ENCODE peak calls at places on chromosomes 1 and 21, in five cellular contexts. I is heart right ventricle, Y is PC-9, R is RWPE2, N is stomach. V is an unnamed sample.

GRCh38 chr1:184027751-184028682 is 9.5 kb downstream of the COLGALT2 start:
- DNase-seq in I (no peak), Y (no peak), R (no peak), N (no peak), V (no peak)

GRCh38 chr1:209749660-209750059 is 6.2 kb upstream of the TRAF3IP3 start:
- DNase-seq in I (no peak), Y (no peak), R (no peak), N (no peak), V (no peak)

GRCh38 chr1:33259879-33260278 is 3.6 kb downstream of the ZNF362 start:
- DNase-seq in I (no peak), Y (no peak), R (no peak), N (no peak), V (no peak)

GRCh38 chr1:104018922-104019674 is 269.4 kb downstream of the AMY1C start:
- DNase-seq in I (no peak), Y (no peak), R (no peak), N (no peak), V (no peak)

GRCh38 chr1:199174336-199174735 is 535.5 kb downstream of the PTPRC start:
- DNase-seq in I (no peak), Y (no peak), R (no peak), N (no peak), V (no peak)

GRCh38 chr1:184929711-184930202 is 44.6 kb downstream of the NIBAN1 start:
- DNase-seq in I (no peak), Y (peak; percentile 95), R (no peak), N (peak; percentile 37), V (peak; percentile 41)

GRCh38 chr1:223713546-223714420 is 1.4 kb downstream of the CAPN2 start:
- DNase-seq in I (no peak), Y (peak; percentile 59), R (no peak), N (no peak), V (no peak)

GRCh38 chr1:31657972-31658510 is 13.4 kb upstream of the PEF1 start:
- DNase-seq in I (no peak), Y (no peak), R (no peak), N (no peak), V (no peak)

GRCh38 chr1:117812868-117813511 is 116.4 kb downstream of the GDAP2 start:
- DNase-seq in I (no peak), Y (no peak), R (no peak), N (no peak), V (no peak)

GRCh38 chr1:113542221-113542701 is 151.9 kb downstream of the MAGI3 start:
- DNase-seq in I (no peak), Y (no peak), R (peak; percentile 63), N (no peak), V (no peak)

GRCh38 chr1:54337928-54338327 is 68.3 kb downstream of the SSBP3 start:
- DNase-seq in I (no peak), Y (no peak), R (no peak), N (no peak), V (no peak)

DNA sequence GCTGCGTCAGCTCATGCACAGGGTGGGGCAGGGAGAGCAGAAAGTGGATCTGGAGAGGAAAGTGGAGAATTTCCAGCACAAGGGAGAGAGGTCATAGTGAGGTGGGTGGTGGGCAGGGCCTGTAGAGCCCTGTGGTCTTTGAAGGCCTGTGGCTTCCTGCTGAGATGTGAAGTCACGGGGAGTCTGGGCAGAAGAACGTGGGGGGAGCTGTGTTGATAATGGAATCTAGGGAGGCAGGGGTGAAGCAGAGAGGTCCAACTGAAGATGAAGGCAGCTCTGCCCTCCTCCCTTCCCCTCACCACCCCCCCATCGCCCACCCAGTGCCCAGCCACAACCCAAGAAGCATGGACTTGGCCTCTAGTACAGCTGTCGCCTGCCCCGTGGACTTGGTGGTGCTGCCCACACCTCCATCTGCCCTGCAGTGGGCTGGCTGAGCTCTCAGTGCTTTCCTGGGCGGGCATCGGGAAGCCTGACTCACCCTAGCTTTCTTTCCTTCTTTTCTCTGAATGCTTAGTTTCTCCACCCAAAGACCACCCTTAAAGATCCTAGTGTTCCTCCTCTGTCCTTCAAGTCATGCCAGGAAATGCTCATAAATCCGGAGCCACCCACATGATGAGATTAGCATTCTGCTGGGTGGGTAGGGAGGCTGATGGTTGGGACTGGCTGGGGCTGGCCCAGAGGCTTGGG is 186.1 kb downstream of the TRABD2B start:
- DNase-seq in I (no peak), Y (no peak), R (no peak), N (no peak), V (no peak)
- H3K4me1 ChIP-seq in I (peaks cover 20% of the 10 kb centered on the region), Y (peaks cover 23% of the 10 kb centered on the region), R (no peaks in the 10 kb centered on the region), N (peaks cover 11% of the 10 kb centered on the region), V (no peaks in the 10 kb centered on the region)

GRCh38 chr1:220529530-220529920 is 1.6 kb downstream of the MARK1 start:
- DNase-seq in I (no peak), Y (no peak), R (no peak), N (no peak), V (no peak)

GRCh38 chr1:220528049-220528678 is at the start of gene MARK1:
- DNase-seq in I (peak; percentile 83), Y (peak; percentile 38), R (peak; percentile 34), N (peak; percentile 38), V (no peak)

GRCh38 chr1:220528679-220529529 is 968 bp downstream of the MARK1 start:
- DNase-seq in I (peak; percentile 46), Y (no peak), R (no peak), N (no peak), V (peak; percentile 25)

GRCh38 chr1:220527279-220528048 is 472 bp upstream of the MARK1 start:
- DNase-seq in I (peak; percentile 45), Y (no peak), R (no peak), N (no peak), V (no peak)

DNA sequence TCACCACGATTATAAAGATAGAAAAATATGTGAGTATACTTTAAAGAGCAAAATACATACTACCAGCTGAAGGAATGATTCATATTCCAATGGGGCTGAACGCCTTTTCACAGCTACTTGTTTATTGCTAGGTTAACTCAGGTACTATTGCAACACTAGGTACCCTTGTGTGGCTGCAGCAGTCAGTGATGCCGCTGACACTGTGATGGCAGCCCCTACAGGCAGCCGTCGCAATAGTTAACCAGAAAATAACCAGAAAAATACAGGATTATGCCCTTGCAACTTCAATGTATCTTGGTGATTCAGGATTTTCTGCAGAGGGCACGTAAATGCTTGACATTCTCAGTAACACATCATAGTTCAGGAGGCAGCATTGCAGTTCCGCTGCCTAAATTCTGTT is 1.6 kb upstream of the MARK1 start:
- DNase-seq in I (no peak), Y (no peak), R (no peak), N (no peak), V (no peak)
- TF ChIP-seq CTCF in I (no peak), Y (no peak), R (no peak), N (no peak), V (no peak)

DNA sequence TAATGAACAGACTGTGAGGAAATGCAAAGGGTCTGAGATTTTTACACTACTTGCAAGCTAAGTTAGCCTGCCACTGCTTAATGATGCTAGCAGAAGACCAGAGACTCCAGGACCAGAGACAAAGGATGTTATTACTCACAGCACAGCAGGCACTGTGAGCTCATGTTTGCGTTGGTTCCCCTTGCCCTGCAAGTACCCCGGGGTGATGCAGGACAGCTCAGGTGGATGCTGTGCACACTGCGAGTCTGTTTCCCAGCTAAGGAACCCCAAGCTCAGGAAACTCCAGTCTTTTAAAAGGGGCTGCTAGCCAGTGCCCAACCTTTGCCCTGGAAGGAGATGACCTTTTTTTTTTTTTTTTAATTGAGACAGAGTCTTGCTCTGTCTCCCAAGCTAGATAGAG is 1.2 kb downstream of the FHAD1 start:
- DNase-seq in I (no peak), Y (no peak), R (peak; percentile 10), N (no peak), V (no peak)
- H3K4me3 ChIP-seq in I (no peak overlapping the region), Y (no peak overlapping the region), R (no peak overlapping the region), N (no peak overlapping the region), V (no peak overlapping the region)

GRCh38 chr1:203480084-203480483 is 4.5 kb downstream of the PRELP start:
- DNase-seq in I (no peak), Y (no peak), R (no peak), N (no peak), V (no peak)

GRCh38 chr1:203479646-203480045 is 4.0 kb downstream of the PRELP start:
- DNase-seq in I (no peak), Y (no peak), R (no peak), N (no peak), V (no peak)

GRCh38 chr1:203477748-203478147 is 2.1 kb downstream of the PRELP start:
- DNase-seq in I (no peak), Y (no peak), R (no peak), N (no peak), V (no peak)

GRCh38 chr1:203478986-203479385 is 3.4 kb downstream of the PRELP start:
- DNase-seq in I (no peak), Y (no peak), R (no peak), N (no peak), V (no peak)

GRCh38 chr1:203478231-203478630 is 2.6 kb downstream of the PRELP start:
- DNase-seq in I (no peak), Y (no peak), R (no peak), N (no peak), V (no peak)
- H3K4me1 ChIP-seq in I (peaks cover 46% of the 10 kb centered on the region), Y (peaks cover 28% of the 10 kb centered on the region), R (peaks cover 17% of the 10 kb centered on the region), N (peaks cover 64% of the 10 kb centered on the region), V (peaks cover 25% of the 10 kb centered on the region)

GRCh38 chr1:228036701-228037231 is 30.0 kb downstream of the WNT3A start:
- DNase-seq in I (no peak), Y (no peak), R (no peak), N (no peak), V (no peak)

GRCh38 chr1:228034954-228035837 is 28.4 kb downstream of the WNT3A start:
- DNase-seq in I (no peak), Y (no peak), R (no peak), N (no peak), V (no peak)

GRCh38 chr1:228037401-228038386 is 30.9 kb downstream of the WNT3A start:
- DNase-seq in I (no peak), Y (no peak), R (no peak), N (peak; percentile 60), V (no peak)

GRCh38 chr1:228033376-228033775 is 26.6 kb downstream of the WNT3A start:
- DNase-seq in I (no peak), Y (no peak), R (no peak), N (no peak), V (no peak)

GRCh38 chr1:228035844-228036243 is 29.0 kb downstream of the WNT3A start:
- DNase-seq in I (no peak), Y (no peak), R (no peak), N (no peak), V (peak; percentile 7)
- TF ChIP-seq CTCF in I (no peak), Y (no peak), R (no peak), N (no peak), V (no peak)

DNA sequence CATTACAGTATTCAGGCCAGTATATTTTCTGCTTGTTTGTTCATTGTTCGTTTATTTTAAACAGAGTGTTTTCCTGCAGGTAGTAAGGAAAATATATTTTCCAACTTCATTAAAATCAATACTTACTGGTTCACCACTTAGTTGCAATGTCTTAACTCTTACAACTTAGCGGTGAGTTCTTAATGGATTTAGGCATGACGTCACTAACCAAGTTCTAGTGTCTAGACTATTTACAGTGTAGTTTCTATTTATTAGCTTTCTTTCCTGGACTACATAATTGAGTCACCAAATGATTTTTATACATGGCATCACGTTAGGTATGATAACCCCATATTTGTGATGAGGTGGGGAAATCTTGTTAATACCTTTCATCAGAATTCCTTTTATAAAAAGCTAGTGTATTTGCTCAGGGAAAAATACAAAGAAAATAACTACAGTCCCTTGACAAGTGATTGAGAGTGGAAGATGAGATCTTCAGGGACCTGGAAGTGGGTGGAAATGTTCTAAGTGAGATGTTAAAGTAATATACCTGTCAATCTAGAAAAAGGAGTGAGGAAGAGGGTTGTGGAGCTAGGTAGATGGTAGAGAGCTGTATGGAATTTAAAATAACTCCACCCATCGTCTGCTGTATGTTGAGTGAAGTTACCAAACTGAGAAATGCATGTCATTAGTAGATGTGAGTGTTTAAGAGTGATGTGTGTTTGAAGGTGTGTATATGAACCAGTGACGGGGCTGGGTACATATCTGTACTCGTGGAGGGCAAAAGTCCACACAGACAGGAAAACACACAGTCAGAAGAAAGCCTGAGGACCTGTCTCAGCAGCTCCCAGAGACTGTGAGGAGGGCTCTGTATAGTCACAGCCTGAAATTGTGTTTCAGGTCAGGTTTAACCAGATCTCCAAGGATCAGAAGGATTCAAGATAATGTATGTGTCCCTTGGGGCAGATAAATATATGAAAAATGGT is 197.6 kb upstream of the ADAMTS5 start:
- DNase-seq in I (no peak), Y (no peak), R (no peak), N (no peak), V (no peak)
- H3K4me3 ChIP-seq in I (no peak overlapping the region), Y (no peak overlapping the region), R (no peak overlapping the region), N (no peak overlapping the region), V (no peak overlapping the region)

V was measured in breast epithelium.